ENCODE peak calls at places on chromosome 21, in six cellular contexts. One of them, this sample, is unnamed.

GRCh38 chr21:23401278-23401677 is 2206.0 kb downstream of the MRPL39 start:
- DNase-seq in body of pancreas: no peak
- DNase-seq in skeletal muscle cell: no peak
- DNase-seq in esophagus squamous epithelium: no peak
- DNase-seq in heart left ventricle: no peak
- DNase-seq in IMR-90: no peak
- DNase-seq in this sample: peak

GRCh38 chr21:42028754-42029385 is 18.7 kb upstream of the ZBTB21 start:
- DNase-seq in heart left ventricle: no peak
- DNase-seq in esophagus squamous epithelium: no peak
- DNase-seq in IMR-90: no peak
- DNase-seq in body of pancreas: no peak
- DNase-seq in skeletal muscle cell: no peak
- DNase-seq in this sample: no peak

GRCh38 chr21:41600116-41600515 is 92.2 kb upstream of the TMPRSS2 start:
- DNase-seq in body of pancreas: no peak
- DNase-seq in esophagus squamous epithelium: no peak
- DNase-seq in skeletal muscle cell: no peak
- DNase-seq in heart left ventricle: no peak
- DNase-seq in IMR-90: no peak
- DNase-seq in this sample: no peak

GRCh38 chr21:41745971-41746743 is 20.7 kb downstream of the RIPK4 start:
- DNase-seq in IMR-90: no peak
- DNase-seq in body of pancreas: no peak
- DNase-seq in skeletal muscle cell: no peak
- DNase-seq in heart left ventricle: no peak
- DNase-seq in esophagus squamous epithelium: no peak
- DNase-seq in this sample: no peak

GRCh38 chr21:9753943-9754342 is 767.4 kb upstream of the TPTE start:
- DNase-seq in skeletal muscle cell: no peak
- DNase-seq in body of pancreas: no peak
- DNase-seq in heart left ventricle: no peak
- DNase-seq in esophagus squamous epithelium: no peak
- DNase-seq in IMR-90: no peak
- DNase-seq in this sample: no peak

GRCh38 chr21:40732998-40733397 is 114.0 kb downstream of the DSCAM start:
- DNase-seq in skeletal muscle cell: no peak
- DNase-seq in heart left ventricle: no peak
- DNase-seq in body of pancreas: no peak
- DNase-seq in esophagus squamous epithelium: no peak
- DNase-seq in IMR-90: no peak
- DNase-seq in this sample: no peak

GRCh38 chr21:21715286-21715969 is 717.2 kb downstream of the NCAM2 start:
- DNase-seq in IMR-90: peak
- DNase-seq in esophagus squamous epithelium: no peak
- DNase-seq in body of pancreas: no peak
- DNase-seq in skeletal muscle cell: peak
- DNase-seq in heart left ventricle: no peak
- DNase-seq in this sample: peak

GRCh38 chr21:40227111-40227510 is 359.9 kb downstream of the PCP4 start:
- DNase-seq in skeletal muscle cell: no peak
- DNase-seq in IMR-90: no peak
- DNase-seq in heart left ventricle: no peak
- DNase-seq in body of pancreas: no peak
- DNase-seq in esophagus squamous epithelium: no peak
- DNase-seq in this sample: no peak

GRCh38 chr21:37868446-37868845 is 47.8 kb downstream of the KCNJ6 start:
- DNase-seq in skeletal muscle cell: no peak
- DNase-seq in body of pancreas: no peak
- DNase-seq in IMR-90: no peak
- DNase-seq in esophagus squamous epithelium: no peak
- DNase-seq in heart left ventricle: no peak
- DNase-seq in this sample: no peak

GRCh38 chr21:27649323-27649722 is 682.4 kb upstream of the ADAMTS5 start:
- DNase-seq in esophagus squamous epithelium: no peak
- DNase-seq in body of pancreas: no peak
- DNase-seq in IMR-90: peak
- DNase-seq in skeletal muscle cell: peak
- DNase-seq in heart left ventricle: no peak
- DNase-seq in this sample: peak

GRCh38 chr21:42373181-42373907 is 7.0 kb upstream of the TFF1 start:
- DNase-seq in body of pancreas: no peak
- DNase-seq in heart left ventricle: no peak
- DNase-seq in IMR-90: no peak
- DNase-seq in esophagus squamous epithelium: no peak
- DNase-seq in skeletal muscle cell: no peak
- DNase-seq in this sample: no peak

GRCh38 chr21:30257773-30258172 is 25.0 kb downstream of the KRTAP24-1 start:
- DNase-seq in heart left ventricle: no peak
- DNase-seq in skeletal muscle cell: peak
- DNase-seq in IMR-90: no peak
- DNase-seq in body of pancreas: no peak
- DNase-seq in esophagus squamous epithelium: no peak
- DNase-seq in this sample: peak

GRCh38 chr21:43825610-43825935 is 36.2 kb downstream of the RRP1 start:
- DNase-seq in esophagus squamous epithelium: no peak
- DNase-seq in body of pancreas: no peak
- DNase-seq in skeletal muscle cell: no peak
- DNase-seq in heart left ventricle: peak
- DNase-seq in IMR-90: no peak
- DNase-seq in this sample: no peak

GRCh38 chr21:30434033-30434631 is 4.1 kb downstream of the KRTAP13-4 start:
- DNase-seq in body of pancreas: peak
- DNase-seq in heart left ventricle: no peak
- DNase-seq in skeletal muscle cell: no peak
- DNase-seq in IMR-90: no peak
- DNase-seq in esophagus squamous epithelium: no peak
- DNase-seq in this sample: peak

GRCh38 chr21:20459838-20460237 is 538.4 kb upstream of the NCAM2 start:
- DNase-seq in heart left ventricle: no peak
- DNase-seq in body of pancreas: no peak
- DNase-seq in skeletal muscle cell: no peak
- DNase-seq in esophagus squamous epithelium: no peak
- DNase-seq in IMR-90: no peak
- DNase-seq in this sample: peak

GRCh38 chr21:29658177-29658933 is 281.4 kb downstream of the GRIK1 start:
- DNase-seq in body of pancreas: no peak
- DNase-seq in heart left ventricle: no peak
- DNase-seq in skeletal muscle cell: no peak
- DNase-seq in IMR-90: no peak
- DNase-seq in esophagus squamous epithelium: no peak
- DNase-seq in this sample: no peak

GRCh38 chr21:37654596-37654995 is 261.7 kb downstream of the KCNJ6 start:
- DNase-seq in IMR-90: no peak
- DNase-seq in esophagus squamous epithelium: no peak
- DNase-seq in skeletal muscle cell: no peak
- DNase-seq in heart left ventricle: no peak
- DNase-seq in body of pancreas: no peak
- DNase-seq in this sample: no peak

GRCh38 chr21:44463716-44464115 is 8.4 kb downstream of the LRRC3 start:
- DNase-seq in body of pancreas: no peak
- DNase-seq in esophagus squamous epithelium: no peak
- DNase-seq in IMR-90: no peak
- DNase-seq in heart left ventricle: no peak
- DNase-seq in skeletal muscle cell: no peak
- DNase-seq in this sample: no peak

GRCh38 chr21:42151148-42152074 is 67.5 kb upstream of the ABCG1 start:
- DNase-seq in esophagus squamous epithelium: no peak
- DNase-seq in skeletal muscle cell: no peak
- DNase-seq in heart left ventricle: no peak
- DNase-seq in IMR-90: no peak
- DNase-seq in body of pancreas: no peak
- DNase-seq in this sample: no peak

GRCh38 chr21:23160914-23161313 is 2162.7 kb downstream of the NCAM2 start:
- DNase-seq in heart left ventricle: no peak
- DNase-seq in IMR-90: no peak
- DNase-seq in skeletal muscle cell: no peak
- DNase-seq in esophagus squamous epithelium: no peak
- DNase-seq in body of pancreas: no peak
- DNase-seq in this sample: no peak

GRCh38 chr21:31235671-31236450 is 108.2 kb downstream of the TIAM1 start:
- DNase-seq in IMR-90: no peak
- DNase-seq in skeletal muscle cell: no peak
- DNase-seq in heart left ventricle: no peak
- DNase-seq in body of pancreas: no peak
- DNase-seq in esophagus squamous epithelium: no peak
- DNase-seq in this sample: peak

GRCh38 chr21:30234643-30235042 is 18.7 kb upstream of the CLDN8 start:
- DNase-seq in body of pancreas: no peak
- DNase-seq in skeletal muscle cell: peak
- DNase-seq in heart left ventricle: no peak
- DNase-seq in IMR-90: no peak
- DNase-seq in esophagus squamous epithelium: no peak
- DNase-seq in this sample: peak

GRCh38 chr21:25572895-25573310 is 34.4 kb downstream of the MRPL39 start:
- DNase-seq in body of pancreas: no peak
- DNase-seq in esophagus squamous epithelium: no peak
- DNase-seq in skeletal muscle cell: no peak
- DNase-seq in heart left ventricle: no peak
- DNase-seq in IMR-90: peak
- DNase-seq in this sample: no peak

GRCh38 chr21:25571726-25572121 is 35.6 kb downstream of the MRPL39 start:
- DNase-seq in heart left ventricle: no peak
- DNase-seq in esophagus squamous epithelium: no peak
- DNase-seq in IMR-90: no peak
- DNase-seq in skeletal muscle cell: no peak
- DNase-seq in body of pancreas: no peak
- DNase-seq in this sample: no peak

GRCh38 chr21:25569711-25570110 is 37.6 kb downstream of the MRPL39 start:
- DNase-seq in IMR-90: no peak
- DNase-seq in esophagus squamous epithelium: no peak
- DNase-seq in skeletal muscle cell: no peak
- DNase-seq in heart left ventricle: no peak
- DNase-seq in body of pancreas: no peak
- DNase-seq in this sample: no peak

GRCh38 chr21:25577765-25578069 is 29.6 kb downstream of the MRPL39 start:
- DNase-seq in IMR-90: no peak
- DNase-seq in heart left ventricle: no peak
- DNase-seq in skeletal muscle cell: no peak
- DNase-seq in body of pancreas: no peak
- DNase-seq in esophagus squamous epithelium: no peak
- DNase-seq in this sample: no peak

GRCh38 chr21:25573409-25574206 is 33.7 kb downstream of the MRPL39 start:
- DNase-seq in skeletal muscle cell: peak
- DNase-seq in body of pancreas: no peak
- DNase-seq in IMR-90: peak
- DNase-seq in esophagus squamous epithelium: no peak
- DNase-seq in heart left ventricle: no peak
- DNase-seq in this sample: peak
- H3K4me3 ChIP-seq in skeletal muscle cell: no peak
- H3K4me3 ChIP-seq in body of pancreas: no peak
- H3K4me3 ChIP-seq in IMR-90: no peak
- H3K4me3 ChIP-seq in esophagus squamous epithelium: no peak
- H3K4me3 ChIP-seq in heart left ventricle: no peak
- H3K4me3 ChIP-seq in this sample: no peak

GRCh38 chr21:33383056-33383888 is 19.9 kb upstream of the IFNGR2 start:
- DNase-seq in IMR-90: peak
- DNase-seq in heart left ventricle: peak
- DNase-seq in skeletal muscle cell: no peak
- DNase-seq in body of pancreas: peak
- DNase-seq in esophagus squamous epithelium: peak
- DNase-seq in this sample: peak
- H3K4me3 ChIP-seq in IMR-90: no peak
- H3K4me3 ChIP-seq in heart left ventricle: peak
- H3K4me3 ChIP-seq in skeletal muscle cell: peak
- H3K4me3 ChIP-seq in body of pancreas: no peak
- H3K4me3 ChIP-seq in esophagus squamous epithelium: peak
- H3K4me3 ChIP-seq in this sample: peak

DNA sequence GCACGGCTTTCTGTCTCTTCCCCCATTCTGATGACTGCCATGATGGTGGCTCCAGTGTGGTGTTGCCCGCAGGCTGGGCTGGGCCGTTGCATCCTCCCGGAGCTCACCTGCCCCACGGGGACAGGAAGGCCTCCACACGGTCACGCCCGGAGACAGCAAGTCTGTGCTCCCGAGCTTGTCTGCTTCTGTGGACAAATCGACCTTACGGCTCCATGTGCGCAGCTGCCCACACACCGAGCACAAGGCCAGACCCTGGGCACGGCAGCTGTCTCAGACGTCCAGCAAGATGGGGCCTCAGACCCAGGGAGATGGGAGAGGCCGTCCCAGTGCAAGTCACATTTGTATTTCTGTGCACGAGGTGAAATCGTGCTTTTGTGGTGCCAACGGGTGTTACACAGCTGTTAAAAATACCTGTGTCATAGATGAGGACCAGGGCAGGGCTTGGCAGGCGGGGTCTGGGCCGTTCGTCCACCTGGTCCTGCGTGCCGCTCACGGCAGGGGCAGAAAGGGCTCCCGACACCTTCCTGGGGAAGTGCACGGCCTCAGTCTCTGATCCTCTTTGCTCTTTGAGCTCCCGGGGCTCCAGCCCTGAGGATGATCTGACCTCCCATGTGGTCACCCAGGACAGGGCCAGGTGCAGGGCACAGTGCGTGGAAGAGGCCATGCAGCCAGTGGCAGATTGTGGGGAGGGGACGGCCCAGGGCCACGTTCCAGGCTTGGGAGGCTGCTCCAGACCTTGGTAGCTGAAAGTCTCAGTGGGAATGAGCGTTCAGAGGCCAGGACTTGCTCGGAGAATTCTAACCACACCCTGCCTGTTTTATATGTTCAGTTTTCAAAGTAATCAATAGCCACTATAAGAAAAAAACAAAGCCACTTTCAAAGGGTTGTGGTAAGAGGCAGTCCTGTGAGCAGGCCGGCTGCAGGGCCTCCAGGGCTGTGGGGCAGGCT is 13.4 kb downstream of the COL6A1 start:
- DNase-seq in IMR-90: no peak
- DNase-seq in heart left ventricle: peak
- DNase-seq in esophagus squamous epithelium: no peak
- DNase-seq in skeletal muscle cell: no peak
- DNase-seq in body of pancreas: peak
- DNase-seq in this sample: no peak
- H3K4me3 ChIP-seq in IMR-90: no peak
- H3K4me3 ChIP-seq in heart left ventricle: no peak
- H3K4me3 ChIP-seq in esophagus squamous epithelium: no peak
- H3K4me3 ChIP-seq in skeletal muscle cell: no peak
- H3K4me3 ChIP-seq in body of pancreas: no peak
- H3K4me3 ChIP-seq in this sample: no peak

GRCh38 chr21:45972716-45973474 is 8.7 kb upstream of the COL6A1 start:
- DNase-seq in skeletal muscle cell: peak
- DNase-seq in body of pancreas: peak
- DNase-seq in esophagus squamous epithelium: no peak
- DNase-seq in heart left ventricle: peak
- DNase-seq in IMR-90: peak
- DNase-seq in this sample: peak

GRCh38 chr21:45976666-45977335 is 4.8 kb upstream of the COL6A1 start:
- DNase-seq in heart left ventricle: peak
- DNase-seq in skeletal muscle cell: no peak
- DNase-seq in esophagus squamous epithelium: no peak
- DNase-seq in body of pancreas: no peak
- DNase-seq in IMR-90: no peak
- DNase-seq in this sample: no peak

GRCh38 chr21:45974073-45975016 is 7.2 kb upstream of the COL6A1 start:
- DNase-seq in esophagus squamous epithelium: no peak
- DNase-seq in IMR-90: peak
- DNase-seq in skeletal muscle cell: no peak
- DNase-seq in body of pancreas: peak
- DNase-seq in heart left ventricle: peak
- DNase-seq in this sample: peak

GRCh38 chr21:45973475-45974072 is 8.0 kb upstream of the COL6A1 start:
- DNase-seq in heart left ventricle: peak
- DNase-seq in body of pancreas: peak
- DNase-seq in IMR-90: peak
- DNase-seq in skeletal muscle cell: peak
- DNase-seq in esophagus squamous epithelium: no peak
- DNase-seq in this sample: peak

GRCh38 chr21:45975017-45975595 is 6.5 kb upstream of the COL6A1 start:
- DNase-seq in esophagus squamous epithelium: no peak
- DNase-seq in heart left ventricle: peak
- DNase-seq in body of pancreas: no peak
- DNase-seq in skeletal muscle cell: no peak
- DNase-seq in IMR-90: peak
- DNase-seq in this sample: peak
- H3K4me3 ChIP-seq in esophagus squamous epithelium: peak
- H3K4me3 ChIP-seq in heart left ventricle: peak
- H3K4me3 ChIP-seq in body of pancreas: no peak
- H3K4me3 ChIP-seq in skeletal muscle cell: peak
- H3K4me3 ChIP-seq in IMR-90: no peak
- H3K4me3 ChIP-seq in this sample: peak

This sample was measured in fibroblast of mammary gland.